ENCODE peak calls at places on chromosomes 12 and 14, in ten cellular contexts. X is Peyer's patch, Q is stomach, T is K562, P is A549, B is tibial nerve, A is esophagus squamous epithelium, U is testis, J is adrenal gland, L is prostate gland. S is an unnamed sample.

GRCh38 chr12:131537267-131537920 is 173.5 kb upstream of the SFSWAP start:
- DNase-seq in X (no peak), Q (no peak), T (no peak), P (no peak), B (no peak), A (no peak), U (no peak), J (no peak), L (no peak), S (no peak)

GRCh38 chr14:67547224-67547780 is 14.2 kb downstream of the PLEKHH1 start:
- DNase-seq in X (no peak), Q (no peak), T (no peak), P (no peak), B (no peak), A (no peak), U (no peak), J (no peak), L (peak; percentile 58), S (no peak)

GRCh38 chr12:112602150-112602549 is 183.4 kb downstream of the PTPN11 start:
- DNase-seq in X (no peak), Q (no peak), T (no peak), P (no peak), B (no peak), A (no peak), U (no peak), J (no peak), L (no peak), S (no peak)

GRCh38 chr12:72236071-72236705 is 36.0 kb upstream of the TRHDE start:
- DNase-seq in X (no peak), Q (no peak), T (no peak), P (no peak), B (no peak), A (no peak), U (no peak), J (no peak), L (no peak), S (no peak)

GRCh38 chr12:24839268-24839791 is 109.6 kb downstream of the BCAT1 start:
- DNase-seq in X (no peak), Q (no peak), T (no peak), P (no peak), B (no peak), A (no peak), U (no peak), J (no peak), L (no peak), S (no peak)

GRCh38 chr14:99627510-99628381 is 17.2 kb upstream of the HHIPL1 start:
- DNase-seq in X (no peak), Q (no peak), T (no peak), P (no peak), B (no peak), A (no peak), U (no peak), J (no peak), L (no peak), S (no peak)

GRCh38 chr12:124004233-124004875 is 31.3 kb downstream of the ZNF664 start:
- DNase-seq in X (no peak), Q (no peak), T (no peak), P (no peak), B (no peak), A (no peak), U (no peak), J (no peak), L (no peak), S (no peak)

GRCh38 chr14:49946320-49947141 is 53.6 kb downstream of the ARF6 start:
- DNase-seq in X (no peak), Q (peak; percentile 34), T (no peak), P (peak; percentile 76), B (no peak), A (no peak), U (no peak), J (no peak), L (peak; percentile 62), S (no peak)

GRCh38 chr12:75954076-75954475 is 77.5 kb downstream of the PHLDA1 start:
- DNase-seq in X (no peak), Q (no peak), T (peak; percentile 47), P (peak; percentile 94), B (no peak), A (no peak), U (no peak), J (no peak), L (no peak), S (no peak)

GRCh38 chr12:118680361-118680963 is 300.9 kb upstream of the SRRM4 start:
- DNase-seq in X (no peak), Q (no peak), T (peak; percentile 31), P (peak; percentile 17), B (peak; percentile 14), A (no peak), U (no peak), J (no peak), L (no peak), S (no peak)

GRCh38 chr12:50285253-50285652 is 1.9 kb upstream of the LIMA1 start:
- DNase-seq in X (no peak), Q (no peak), T (no peak), P (no peak), B (no peak), A (no peak), U (no peak), J (no peak), L (no peak), S (no peak)

GRCh38 chr12:56128669-56129209 is 672 bp downstream of the ESYT1 start:
- DNase-seq in X (peak; percentile 32), Q (no peak), T (no peak), P (no peak), B (no peak), A (no peak), U (peak; percentile 36), J (no peak), L (peak; percentile 33), S (no peak)

GRCh38 chr12:58919271-58920101 is 818 bp downstream of the LRIG3 start:
- DNase-seq in X (no peak), Q (no peak), T (no peak), P (peak; percentile 41), B (peak; percentile 23), A (no peak), U (peak; percentile 43), J (peak; percentile 34), L (peak; percentile 17), S (peak; percentile 52)

GRCh38 chr12:89016970-89017778 is 335.1 kb downstream of the DUSP6 start:
- DNase-seq in X (peak; percentile 23), Q (no peak), T (peak; percentile 15), P (peak; percentile 82), B (no peak), A (no peak), U (peak; percentile 48), J (peak; percentile 57), L (peak; percentile 53), S (peak; percentile 12)

GRCh38 chr12:102010265-102010994 is 51.4 kb downstream of the WASHC3 start:
- DNase-seq in X (peak; percentile 70), Q (no peak), T (no peak), P (no peak), B (no peak), A (no peak), U (no peak), J (no peak), L (no peak), S (no peak)
- H3K4me3 ChIP-seq in X (no peak overlapping the region), Q (no peak overlapping the region), T (no peak overlapping the region), P (no peak overlapping the region), B (no peak overlapping the region), A (no peak overlapping the region), U (no peak overlapping the region), J (no peak overlapping the region), L (no peak overlapping the region), S (no peak overlapping the region)

GRCh38 chr12:53295070-53295890 is at the start of gene PFDN5:
- DNase-seq in X (peak; percentile 86), Q (peak; percentile 88), T (peak; percentile 87), P (peak; percentile 96), B (peak; percentile 64), A (peak; percentile 54), U (peak; percentile 95), J (peak; percentile 90), L (peak; percentile 89), S (peak; percentile 83)
- TF ChIP-seq POLR2A in X (peak; percentile 68), Q (peak; percentile 24), T (peak; percentile 92), P (peak; percentile 79), B (peak; percentile 63), A (peak; percentile 74), U (peak; percentile 47), J (peak; percentile 48), L (peak; percentile 74), S (peak; percentile 62)

GRCh38 chr14:102605026-102605425 is 12.6 kb downstream of the RCOR1 start:
- DNase-seq in X (no peak), Q (no peak), T (no peak), P (no peak), B (no peak), A (no peak), U (no peak), J (no peak), L (peak; percentile 64), S (no peak)

GRCh38 chr14:102604183-102604582 is 11.7 kb downstream of the RCOR1 start:
- DNase-seq in X (no peak), Q (no peak), T (no peak), P (no peak), B (no peak), A (no peak), U (no peak), J (no peak), L (no peak), S (no peak)

GRCh38 chr14:102601378-102601925 is 9.0 kb downstream of the RCOR1 start:
- DNase-seq in X (no peak), Q (no peak), T (no peak), P (no peak), B (no peak), A (no peak), U (no peak), J (no peak), L (no peak), S (no peak)

GRCh38 chr14:102602421-102603292 is 10.2 kb downstream of the RCOR1 start:
- DNase-seq in X (no peak), Q (no peak), T (no peak), P (no peak), B (no peak), A (no peak), U (peak; percentile 44), J (no peak), L (no peak), S (peak; percentile 23)

GRCh38 chr14:102603293-102603907 is 11.0 kb downstream of the RCOR1 start:
- DNase-seq in X (no peak), Q (no peak), T (no peak), P (no peak), B (no peak), A (no peak), U (no peak), J (no peak), L (no peak), S (no peak)
- H3K4me3 ChIP-seq in X (no peak overlapping the region), Q (no peak overlapping the region), T (no peak overlapping the region), P (no peak overlapping the region), B (no peak overlapping the region), A (no peak overlapping the region), U (no peak overlapping the region), J (no peak overlapping the region), L (no peak overlapping the region), S (no peak overlapping the region)

DNA sequence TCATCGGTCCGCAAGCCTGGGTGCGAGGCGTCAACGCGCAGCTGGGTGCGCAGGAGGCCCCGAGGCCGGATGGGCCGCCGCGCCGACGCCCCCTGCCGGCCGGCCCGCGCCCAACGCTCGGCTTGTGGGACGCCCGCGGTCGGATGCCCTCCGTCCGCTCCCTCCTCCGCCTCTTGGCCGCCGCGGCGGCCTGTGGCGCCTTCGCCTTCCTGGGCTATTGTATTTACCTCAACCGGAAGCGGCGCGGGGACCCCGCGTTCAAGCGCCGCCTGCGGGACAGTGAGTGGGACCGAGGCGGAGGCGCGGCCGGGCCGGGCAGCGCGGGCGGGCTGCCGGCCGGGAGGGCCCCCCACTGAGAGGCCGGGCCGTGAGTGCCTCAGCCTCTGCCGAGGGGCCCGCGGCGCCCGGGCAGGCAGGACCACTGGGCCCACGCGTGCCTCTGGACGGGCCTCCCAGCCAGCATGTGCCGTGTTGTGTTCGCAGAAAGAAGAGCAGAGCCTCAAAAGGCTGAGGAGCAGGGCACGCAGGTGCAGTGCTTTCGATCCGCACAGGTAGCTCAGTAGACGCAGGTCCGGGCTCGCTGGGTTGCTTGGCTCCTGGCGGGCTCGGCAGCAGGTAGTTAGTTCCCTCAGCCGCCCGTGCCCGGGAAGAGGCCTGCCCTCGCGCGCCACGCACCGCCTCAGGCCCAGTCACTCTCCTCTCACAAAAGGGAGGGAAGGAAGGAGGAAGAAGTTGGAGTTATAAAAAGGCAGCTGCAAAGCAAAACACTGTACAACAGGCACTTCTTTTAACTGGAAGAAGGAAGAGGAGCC is at the start of gene TOMM20L:
- DNase-seq in X (peak; percentile 64), Q (peak; percentile 79), T (peak; percentile 67), P (peak; percentile 69), B (no peak), A (peak; percentile 9), U (peak; percentile 74), J (peak; percentile 68), L (peak; percentile 68), S (peak; percentile 55)
- TF ChIP-seq POLR2A in X (no peak), Q (no peak), T (no peak), P (peak; percentile 17), B (no peak), A (no peak), U (no peak), J (peak; percentile 23), L (peak; percentile 14), S (no peak)

S was measured in ovary.